ENCODE peak calls at places on chromosome 21, in five cellular contexts. N is GF-D8, Y is adrenal gland, D is brain pericyte, S is astrocyte of the spinal cord. V is an unnamed sample.

GRCh38 chr21:41804381-41804780 is 37.5 kb upstream of the RIPK4 start:
- DNase-seq in N (no peak), Y (no peak), D (no peak), S (no peak), V (no peak)

GRCh38 chr21:37627074-37627473 is 260.5 kb downstream of the DYRK1A start:
- DNase-seq in N (no peak), Y (no peak), D (no peak), S (no peak), V (no peak)

GRCh38 chr21:35019631-35020032 is 29.5 kb downstream of the RUNX1 start:
- DNase-seq in N (no peak), Y (no peak), D (no peak), S (no peak), V (no peak)

GRCh38 chr21:45460611-45461368 is 55.8 kb downstream of the COL18A1 start:
- DNase-seq in N (no peak), Y (no peak), D (no peak), S (peak), V (no peak)

GRCh38 chr21:45573452-45574035 is 31.3 kb upstream of the SLC19A1 start:
- DNase-seq in N (no peak), Y (no peak), D (peak), S (peak), V (no peak)

GRCh38 chr21:38241029-38241740 is 15.6 kb upstream of the KCNJ15 start:
- DNase-seq in N (no peak), Y (no peak), D (no peak), S (peak), V (no peak)

GRCh38 chr21:29332461-29333354 is 34.0 kb downstream of the BACH1 start:
- DNase-seq in N (no peak), Y (peak), D (no peak), S (peak), V (no peak)

GRCh38 chr21:36330904-36331303 is 10.9 kb downstream of the MORC3 start:
- DNase-seq in N (peak), Y (peak), D (no peak), S (peak), V (no peak)

GRCh38 chr21:26850116-26850643 is 5.0 kb upstream of the ADAMTS1 start:
- DNase-seq in N (peak), Y (no peak), D (no peak), S (peak), V (no peak)

GRCh38 chr21:17402885-17403477 is 109.9 kb upstream of the CXADR start:
- DNase-seq in N (no peak), Y (no peak), D (no peak), S (no peak), V (no peak)

GRCh38 chr21:34669149-34669879 is 520 bp downstream of the CLIC6 start:
- DNase-seq in N (no peak), Y (no peak), D (no peak), S (no peak), V (peak)

V was measured in psoas muscle.